ENCODE peak calls at places on chromosomes 2 and 18, in four cellular contexts. One of them, this sample, is unnamed.
A peak's percentile ranks its signal among the peaks of the same experiment; 100 is the strongest.

GRCh38 chr2:100955226-100955625 is 46.9 kb upstream of the RPL31 start:
- DNase-seq in mesendoderm: no peak
- DNase-seq in IMR-90: no peak
- DNase-seq in H1: no peak
- DNase-seq in this sample: no peak

GRCh38 chr2:23208339-23208738 is 176.6 kb upstream of the KLHL29 start:
- DNase-seq in mesendoderm: no peak
- DNase-seq in IMR-90: no peak
- DNase-seq in H1: no peak
- DNase-seq in this sample: no peak

GRCh38 chr2:234625626-234626253 is 128.9 kb upstream of the ARL4C start:
- DNase-seq in mesendoderm: no peak
- DNase-seq in IMR-90: no peak
- DNase-seq in H1: no peak
- DNase-seq in this sample: no peak

GRCh38 chr18:6731197-6731596 is 1.7 kb downstream of the ARHGAP28 start:
- DNase-seq in mesendoderm: peak; percentile 37
- DNase-seq in IMR-90: peak; percentile 94
- DNase-seq in H1: no peak
- DNase-seq in this sample: no peak

GRCh38 chr18:57771626-57772025 is 31.5 kb downstream of the ATP8B1 start:
- DNase-seq in mesendoderm: no peak
- DNase-seq in IMR-90: no peak
- DNase-seq in H1: no peak
- DNase-seq in this sample: no peak

GRCh38 chr2:98551316-98551715 is 57.0 kb downstream of the COA5 start:
- DNase-seq in mesendoderm: no peak
- DNase-seq in IMR-90: no peak
- DNase-seq in H1: no peak
- DNase-seq in this sample: no peak

GRCh38 chr2:114489143-114489542 is 46.7 kb downstream of the DPP10 start:
- DNase-seq in mesendoderm: no peak
- DNase-seq in IMR-90: no peak
- DNase-seq in H1: no peak
- DNase-seq in this sample: no peak

GRCh38 chr2:16034151-16034974 is 94.0 kb downstream of the MYCN start:
- DNase-seq in mesendoderm: peak; percentile 78
- DNase-seq in IMR-90: no peak
- DNase-seq in H1: no peak
- DNase-seq in this sample: peak; percentile 78

GRCh38 chr18:78031991-78032390 is 782.3 kb downstream of the GALR1 start:
- DNase-seq in mesendoderm: no peak
- DNase-seq in IMR-90: no peak
- DNase-seq in H1: no peak
- DNase-seq in this sample: no peak

GRCh38 chr2:207528980-207529329 is 807 bp upstream of the CREB1 start:
- DNase-seq in mesendoderm: peak; percentile 51
- DNase-seq in IMR-90: no peak
- DNase-seq in H1: no peak
- DNase-seq in this sample: peak; percentile 56

GRCh38 chr2:9637330-9637729 is 6.5 kb upstream of the YWHAQ start:
- DNase-seq in mesendoderm: peak; percentile 43
- DNase-seq in IMR-90: peak; percentile 74
- DNase-seq in H1: no peak
- DNase-seq in this sample: no peak

GRCh38 chr2:45888641-45889040 is 237.2 kb downstream of the PRKCE start:
- DNase-seq in mesendoderm: no peak
- DNase-seq in IMR-90: no peak
- DNase-seq in H1: no peak
- DNase-seq in this sample: no peak

GRCh38 chr18:61471832-61472406 is 138.7 kb downstream of the CDH20 start:
- DNase-seq in mesendoderm: peak; percentile 27
- DNase-seq in IMR-90: no peak
- DNase-seq in H1: no peak
- DNase-seq in this sample: no peak

GRCh38 chr2:172288603-172289002 is 138.8 kb upstream of the ITGA6 start:
- DNase-seq in mesendoderm: no peak
- DNase-seq in IMR-90: peak; percentile 47
- DNase-seq in H1: no peak
- DNase-seq in this sample: no peak

GRCh38 chr2:132670961-132671781 is 1.2 kb upstream of the LYPD1 start:
- DNase-seq in mesendoderm: peak; percentile 95
- DNase-seq in IMR-90: peak; percentile 97
- DNase-seq in H1: no peak
- DNase-seq in this sample: peak; percentile 78

GRCh38 chr2:207133493-207133861 is 32.3 kb downstream of the KLF7 start:
- DNase-seq in mesendoderm: no peak
- DNase-seq in IMR-90: no peak
- DNase-seq in H1: no peak
- DNase-seq in this sample: no peak

GRCh38 chr2:96839875-96840850 is 3.7 kb downstream of the ANKRD23 start:
- DNase-seq in mesendoderm: no peak
- DNase-seq in IMR-90: no peak
- DNase-seq in H1: no peak
- DNase-seq in this sample: no peak

GRCh38 chr2:96839288-96839874 is 4.4 kb downstream of the ANKRD23 start:
- DNase-seq in mesendoderm: no peak
- DNase-seq in IMR-90: no peak
- DNase-seq in H1: no peak
- DNase-seq in this sample: peak; percentile 73

GRCh38 chr2:96835830-96836229 is 8.0 kb downstream of the ANKRD23 start:
- DNase-seq in mesendoderm: no peak
- DNase-seq in IMR-90: no peak
- DNase-seq in H1: no peak
- DNase-seq in this sample: no peak

GRCh38 chr2:96837575-96837974 is 6.2 kb downstream of the ANKRD23 start:
- DNase-seq in mesendoderm: no peak
- DNase-seq in IMR-90: no peak
- DNase-seq in H1: no peak
- DNase-seq in this sample: no peak

GRCh38 chr2:96838345-96839287 is 5.2 kb downstream of the ANKRD23 start:
- DNase-seq in mesendoderm: no peak
- DNase-seq in IMR-90: no peak
- DNase-seq in H1: no peak
- DNase-seq in this sample: no peak
- H4K5ac ChIP-seq in mesendoderm: no peak overlapping the region
- H4K5ac ChIP-seq in IMR-90: no peak overlapping the region
- H4K5ac ChIP-seq in H1: no peak overlapping the region
- H4K5ac ChIP-seq in this sample: no peak overlapping the region

DNA sequence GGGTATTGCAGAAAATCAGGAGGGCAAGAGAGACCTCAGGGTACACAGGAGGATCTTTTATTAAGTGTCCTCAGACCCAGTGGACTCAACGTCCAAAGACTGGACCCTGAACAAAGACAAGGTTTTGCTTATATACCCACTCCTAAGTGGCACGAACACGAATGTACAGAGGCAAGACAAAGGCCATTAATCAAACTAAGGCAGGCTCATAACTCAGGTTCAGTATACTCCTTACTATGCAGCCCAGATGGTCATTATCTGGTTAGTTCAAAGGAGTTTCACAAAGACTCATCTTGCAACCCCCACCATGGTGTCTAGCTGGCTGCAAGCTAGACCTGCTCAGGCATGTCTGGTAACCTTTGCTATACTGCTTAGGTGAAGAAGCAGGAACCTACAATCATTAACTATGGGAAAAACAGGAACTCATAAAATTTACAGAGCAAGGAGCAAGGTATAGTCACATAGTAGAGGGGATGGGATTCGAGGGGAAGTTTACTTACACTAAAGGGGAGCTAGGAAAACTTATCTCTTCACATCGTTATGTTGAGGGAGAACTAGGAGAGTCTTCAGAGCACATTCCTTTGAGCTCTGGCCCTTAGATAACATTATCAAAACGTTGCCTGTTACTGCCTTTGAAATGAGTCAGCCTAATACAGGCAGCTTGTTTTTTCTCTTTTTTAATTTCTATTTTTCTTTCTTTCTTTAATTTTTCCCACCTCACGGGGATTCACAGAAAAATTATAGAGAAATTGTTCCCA is 33.9 kb downstream of the SLC4A3 start:
- DNase-seq in mesendoderm: peak; percentile 60
- DNase-seq in IMR-90: peak; percentile 45
- DNase-seq in H1: no peak
- DNase-seq in this sample: no peak
- H4K5ac ChIP-seq in mesendoderm: no peak overlapping the region
- H4K5ac ChIP-seq in IMR-90: peak overlapping the region; percentile 7
- H4K5ac ChIP-seq in H1: no peak overlapping the region
- H4K5ac ChIP-seq in this sample: no peak overlapping the region

DNA sequence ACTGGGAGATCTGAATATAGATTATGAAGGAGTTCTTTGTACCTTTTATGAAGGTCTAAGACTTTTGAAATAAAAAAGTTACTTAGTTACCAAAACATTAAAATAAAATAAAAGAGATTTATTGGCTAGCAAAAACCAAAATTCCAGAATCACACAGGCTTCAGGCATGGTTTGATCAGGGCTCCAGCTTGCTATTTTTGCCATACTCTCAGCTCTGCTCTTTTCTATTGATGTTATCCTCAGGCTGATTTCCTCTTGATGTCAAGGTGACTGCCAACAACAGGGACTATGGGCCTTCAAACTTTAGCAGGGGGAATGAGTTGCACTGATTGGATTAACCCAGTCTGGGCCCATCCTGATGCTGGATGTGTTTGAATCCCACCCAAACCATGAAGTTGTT is 174.1 kb downstream of the TFCP2L1 start:
- DNase-seq in mesendoderm: no peak
- DNase-seq in IMR-90: no peak
- DNase-seq in H1: no peak
- DNase-seq in this sample: no peak
- H4K5ac ChIP-seq in mesendoderm: no peak overlapping the region
- H4K5ac ChIP-seq in IMR-90: no peak overlapping the region
- H4K5ac ChIP-seq in H1: no peak overlapping the region
- H4K5ac ChIP-seq in this sample: no peak overlapping the region

DNA sequence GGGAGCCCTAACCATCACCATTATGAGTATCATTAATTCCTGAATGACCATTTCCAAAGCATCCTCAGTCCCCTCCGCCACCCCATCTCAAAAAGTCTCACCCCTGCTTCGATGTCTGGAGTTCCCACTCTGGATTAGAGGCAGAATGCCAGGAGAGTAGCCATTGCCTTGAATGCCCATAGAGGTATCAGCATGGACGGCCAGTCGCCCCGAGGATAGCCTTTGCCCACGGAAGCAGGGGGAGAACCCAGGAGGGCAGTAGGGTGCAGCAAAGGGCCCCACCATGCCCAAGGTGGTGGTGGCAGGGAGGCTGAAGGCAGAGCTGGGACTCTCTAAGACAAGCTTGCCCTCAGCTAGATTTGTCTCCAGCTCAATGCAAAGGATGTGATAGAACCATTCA is 153.2 kb downstream of the TNS1 start:
- DNase-seq in mesendoderm: no peak
- DNase-seq in IMR-90: no peak
- DNase-seq in H1: no peak
- DNase-seq in this sample: no peak
- H4K5ac ChIP-seq in mesendoderm: no peak overlapping the region
- H4K5ac ChIP-seq in IMR-90: no peak overlapping the region
- H4K5ac ChIP-seq in H1: no peak overlapping the region
- H4K5ac ChIP-seq in this sample: no peak overlapping the region

GRCh38 chr2:154699560-154699901 is 1.0 kb downstream of the KCNJ3 start:
- DNase-seq in mesendoderm: no peak
- DNase-seq in IMR-90: no peak
- DNase-seq in H1: no peak
- DNase-seq in this sample: no peak
- H4K5ac ChIP-seq in mesendoderm: no peak overlapping the region
- H4K5ac ChIP-seq in IMR-90: no peak overlapping the region
- H4K5ac ChIP-seq in H1: no peak overlapping the region
- H4K5ac ChIP-seq in this sample: no peak overlapping the region

DNA sequence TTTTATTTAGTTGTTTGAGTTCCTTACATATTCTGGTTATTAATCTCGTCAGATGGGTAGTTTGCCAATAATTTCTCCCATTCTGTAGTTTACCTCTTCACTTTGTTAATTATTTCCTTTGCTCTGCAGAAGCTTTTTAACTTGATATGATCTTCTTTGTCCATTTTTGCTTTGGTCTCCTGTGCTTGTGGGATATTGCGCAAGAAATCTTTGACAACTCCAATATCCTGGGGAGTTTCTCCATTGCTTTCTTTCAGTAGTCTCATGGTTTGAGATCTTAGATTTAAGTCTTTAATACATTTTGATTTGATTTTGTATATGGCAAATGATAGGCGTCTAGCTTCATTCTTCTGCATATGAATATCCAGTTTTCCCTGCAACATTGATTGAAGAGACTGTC is 389.2 kb downstream of the LRP1B start:
- DNase-seq in mesendoderm: no peak
- DNase-seq in IMR-90: no peak
- DNase-seq in H1: no peak
- DNase-seq in this sample: no peak
- H4K5ac ChIP-seq in mesendoderm: no peak overlapping the region
- H4K5ac ChIP-seq in IMR-90: no peak overlapping the region
- H4K5ac ChIP-seq in H1: no peak overlapping the region
- H4K5ac ChIP-seq in this sample: no peak overlapping the region

This sample was measured in H9.